ENCODE peak calls at places on chromosome 10, in ten cellular contexts. S is AG04450, K is BJ, V is SW480, B is left kidney, E is NCI-H2029 treated with DMSO at 0.1 percent for 48 hours, Z is AG20443, O is EH, I is left cardiac atrium, Q is type B pancreatic cell. Y is an unnamed sample.

GRCh38 chr10:29204119-29204518 is 84.8 kb upstream of the LYZL1 start:
- DNase-seq in S (no peak), K (no peak), V (no peak), B (peak; percentile 95), E (no peak), Z (no peak), O (peak; percentile 42), I (no peak), Q (no peak), Y (no peak)

GRCh38 chr10:29772403-29772802 is 137.6 kb upstream of the SVIL start:
- DNase-seq in S (no peak), K (no peak), V (no peak), B (no peak), E (no peak), Z (no peak), O (no peak), I (no peak), Q (no peak), Y (no peak)

GRCh38 chr10:114489521-114490310 is 85.4 kb upstream of the AFAP1L2 start:
- DNase-seq in S (no peak), K (no peak), V (peak; percentile 87), B (peak; percentile 19), E (no peak), Z (no peak), O (no peak), I (no peak), Q (no peak), Y (no peak)

GRCh38 chr10:69866688-69867461 is 65.2 kb downstream of the COL13A1 start:
- DNase-seq in S (peak; percentile 38), K (peak; percentile 44), V (peak; percentile 17), B (peak; percentile 90), E (no peak), Z (peak; percentile 76), O (peak; percentile 90), I (peak; percentile 67), Q (no peak), Y (peak; percentile 50)

GRCh38 chr10:14399641-14400040 is 68.9 kb upstream of the FRMD4A start:
- DNase-seq in S (no peak), K (no peak), V (no peak), B (no peak), E (no peak), Z (no peak), O (peak; percentile 56), I (no peak), Q (no peak), Y (no peak)

GRCh38 chr10:102657984-102658724 is 13.9 kb downstream of the TRIM8 start:
- DNase-seq in S (no peak), K (no peak), V (no peak), B (no peak), E (peak; percentile 33), Z (no peak), O (peak; percentile 37), I (no peak), Q (no peak), Y (no peak)

GRCh38 chr10:74753295-74754211 is 72.8 kb upstream of the KAT6B start:
- DNase-seq in S (no peak), K (peak; percentile 99), V (no peak), B (peak; percentile 60), E (no peak), Z (peak; percentile 87), O (peak; percentile 92), I (no peak), Q (no peak), Y (no peak)

GRCh38 chr10:120475844-120476791 is 19.1 kb downstream of the PLPP4 start:
- DNase-seq in S (no peak), K (no peak), V (peak; percentile 3), B (no peak), E (no peak), Z (no peak), O (no peak), I (no peak), Q (peak; percentile 61), Y (no peak)

GRCh38 chr10:30158325-30158960 is 99.1 kb upstream of the JCAD start:
- DNase-seq in S (no peak), K (no peak), V (no peak), B (no peak), E (no peak), Z (no peak), O (peak; percentile 29), I (no peak), Q (no peak), Y (no peak)

GRCh38 chr10:70162892-70163201 is 7.5 kb downstream of the SAR1A start:
- DNase-seq in S (no peak), K (no peak), V (no peak), B (no peak), E (no peak), Z (no peak), O (no peak), I (no peak), Q (no peak), Y (no peak)

GRCh38 chr10:110502851-110503301 is 5.2 kb downstream of the DUSP5 start:
- DNase-seq in S (no peak), K (no peak), V (no peak), B (no peak), E (peak; percentile 44), Z (peak; percentile 62), O (peak; percentile 86), I (peak; percentile 57), Q (no peak), Y (no peak)

GRCh38 chr10:48604039-48604407 is 850 bp downstream of the ARHGAP22 start:
- DNase-seq in S (no peak), K (no peak), V (no peak), B (peak; percentile 12), E (no peak), Z (no peak), O (no peak), I (no peak), Q (peak; percentile 42), Y (no peak)

GRCh38 chr10:35136263-35136815 is 9.7 kb downstream of the CREM start:
- DNase-seq in S (no peak), K (no peak), V (no peak), B (no peak), E (no peak), Z (no peak), O (no peak), I (no peak), Q (no peak), Y (no peak)

GRCh38 chr10:2928219-2928840 is 139.0 kb upstream of the PFKP start:
- DNase-seq in S (peak; percentile 26), K (no peak), V (peak; percentile 11), B (peak; percentile 88), E (peak; percentile 65), Z (peak; percentile 88), O (peak; percentile 63), I (peak; percentile 68), Q (no peak), Y (peak; percentile 33)

GRCh38 chr10:121813211-121813812 is 114.5 kb downstream of the ATE1 start:
- DNase-seq in S (no peak), K (no peak), V (no peak), B (peak; percentile 27), E (no peak), Z (peak; percentile 12), O (peak; percentile 28), I (no peak), Q (no peak), Y (no peak)

GRCh38 chr10:130927157-130927556 is 384.4 kb downstream of the TCERG1L start:
- DNase-seq in S (no peak), K (no peak), V (no peak), B (no peak), E (no peak), Z (no peak), O (no peak), I (no peak), Q (no peak), Y (no peak)

GRCh38 chr10:73486601-73487000 is 9.2 kb downstream of the PPP3CB start:
- DNase-seq in S (no peak), K (no peak), V (no peak), B (no peak), E (no peak), Z (no peak), O (no peak), I (no peak), Q (no peak), Y (no peak)

GRCh38 chr10:62650411-62650810 is 154.1 kb upstream of the ADO start:
- DNase-seq in S (no peak), K (no peak), V (no peak), B (no peak), E (no peak), Z (peak; percentile 34), O (no peak), I (no peak), Q (no peak), Y (no peak)

GRCh38 chr10:58644311-58644710 is 131.6 kb downstream of the BICC1 start:
- DNase-seq in S (no peak), K (no peak), V (no peak), B (no peak), E (no peak), Z (no peak), O (no peak), I (no peak), Q (no peak), Y (no peak)

GRCh38 chr10:13039761-13040160 is 38.2 kb upstream of the CCDC3 start:
- DNase-seq in S (no peak), K (no peak), V (no peak), B (no peak), E (no peak), Z (no peak), O (no peak), I (no peak), Q (no peak), Y (no peak)

GRCh38 chr10:17607603-17608332 is 9.4 kb downstream of the HACD1 start:
- DNase-seq in S (peak; percentile 27), K (no peak), V (peak; percentile 56), B (peak; percentile 64), E (peak; percentile 3), Z (peak; percentile 58), O (peak; percentile 69), I (no peak), Q (no peak), Y (no peak)

GRCh38 chr10:79126351-79126750 is 57.6 kb downstream of the ZMIZ1 start:
- DNase-seq in S (no peak), K (no peak), V (no peak), B (no peak), E (no peak), Z (no peak), O (no peak), I (no peak), Q (no peak), Y (no peak)

GRCh38 chr10:66457629-66458028 is 468.2 kb upstream of the LRRTM3 start:
- DNase-seq in S (no peak), K (no peak), V (no peak), B (peak; percentile 7), E (no peak), Z (no peak), O (no peak), I (no peak), Q (no peak), Y (no peak)

GRCh38 chr10:43113201-43113893 is 24.9 kb upstream of the CSGALNACT2 start:
- DNase-seq in S (no peak), K (no peak), V (no peak), B (no peak), E (no peak), Z (no peak), O (no peak), I (no peak), Q (no peak), Y (no peak)

GRCh38 chr10:73956476-73957338 is 41.2 kb upstream of the VCL start:
- DNase-seq in S (no peak), K (no peak), V (peak; percentile 68), B (peak; percentile 63), E (no peak), Z (no peak), O (peak; percentile 61), I (no peak), Q (no peak), Y (no peak)

GRCh38 chr10:48391994-48392393 is 85.5 kb downstream of the MAPK8 start:
- DNase-seq in S (no peak), K (no peak), V (no peak), B (no peak), E (no peak), Z (no peak), O (no peak), I (no peak), Q (no peak), Y (no peak)

GRCh38 chr10:1544929-1545328 is 192.4 kb downstream of the ADARB2 start:
- DNase-seq in S (no peak), K (no peak), V (no peak), B (no peak), E (peak; percentile 27), Z (no peak), O (no peak), I (no peak), Q (no peak), Y (peak; percentile 68)

GRCh38 chr10:87092861-87093460 is 1.7 kb downstream of the GLUD1 start:
- DNase-seq in S (no peak), K (no peak), V (peak; percentile 46), B (peak; percentile 61), E (no peak), Z (peak; percentile 9), O (peak; percentile 43), I (no peak), Q (no peak), Y (no peak)